ENCODE peak calls at places on chromosomes 6 and 20, in five cellular contexts. One of them, this sample, is unnamed.

GRCh38 chr6:29759457-29759856 is 36.2 kb downstream of the HLA-F start:
- DNase-seq in H1: peak; percentile 64
- DNase-seq in HCT116: peak; percentile 13
- DNase-seq in A549: no peak
- DNase-seq in IMR-90: no peak
- DNase-seq in this sample: no peak

GRCh38 chr20:43583982-43584432 is 6.7 kb upstream of the IFT52 start:
- DNase-seq in IMR-90: peak; percentile 97
- DNase-seq in HCT116: no peak
- DNase-seq in A549: no peak
- DNase-seq in H1: no peak
- DNase-seq in this sample: peak; percentile 95

GRCh38 chr6:30646450-30647038 is 389 bp upstream of the C6orf136 start:
- DNase-seq in IMR-90: no peak
- DNase-seq in HCT116: no peak
- DNase-seq in H1: peak; percentile 47
- DNase-seq in A549: no peak
- DNase-seq in this sample: no peak

GRCh38 chr6:30515967-30516753 is 26.9 kb downstream of the HLA-E start:
- DNase-seq in A549: peak; percentile 91
- DNase-seq in IMR-90: peak; percentile 96
- DNase-seq in HCT116: peak; percentile 61
- DNase-seq in H1: peak; percentile 83
- DNase-seq in this sample: peak; percentile 95

GRCh38 chr20:14924433-14924832 is 587.0 kb upstream of the FLRT3 start:
- DNase-seq in A549: peak; percentile 26
- DNase-seq in IMR-90: no peak
- DNase-seq in H1: no peak
- DNase-seq in HCT116: no peak
- DNase-seq in this sample: no peak

GRCh38 chr6:107877968-107878367 is 53.9 kb upstream of the SCML4 start:
- DNase-seq in IMR-90: no peak
- DNase-seq in H1: no peak
- DNase-seq in HCT116: no peak
- DNase-seq in A549: no peak
- DNase-seq in this sample: no peak

GRCh38 chr6:82142524-82142923 is 105.0 kb downstream of the IBTK start:
- DNase-seq in HCT116: no peak
- DNase-seq in A549: no peak
- DNase-seq in IMR-90: no peak
- DNase-seq in H1: no peak
- DNase-seq in this sample: no peak

GRCh38 chr20:19757487-19757972 is 528 bp upstream of the RIN2 start:
- DNase-seq in A549: peak; percentile 58
- DNase-seq in HCT116: no peak
- DNase-seq in H1: peak; percentile 83
- DNase-seq in IMR-90: peak; percentile 70
- DNase-seq in this sample: peak; percentile 60

DNA sequence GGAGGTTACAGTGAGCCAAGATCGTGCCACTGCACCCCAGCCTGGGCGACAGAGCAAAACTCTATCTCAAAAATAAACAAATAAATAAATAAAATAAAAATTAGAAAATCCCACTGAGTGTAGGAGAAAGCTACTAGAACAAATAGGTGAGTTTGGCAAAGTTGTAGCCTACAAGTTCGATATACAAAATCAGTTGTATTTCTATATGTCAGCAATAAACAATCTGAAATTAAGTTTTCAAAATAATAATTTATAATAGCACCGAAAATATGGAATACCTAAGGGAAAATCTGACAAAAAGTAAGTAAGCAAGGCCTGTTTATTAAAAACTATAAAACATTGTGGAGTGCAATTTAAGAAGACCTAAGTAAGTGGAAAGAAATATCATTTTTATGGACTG is 5.1 kb upstream of the DEFB118 start:
- DNase-seq in IMR-90: no peak
- DNase-seq in HCT116: no peak
- DNase-seq in A549: no peak
- DNase-seq in H1: no peak
- DNase-seq in this sample: no peak
- TF ChIP-seq POLR2A in IMR-90: no peak
- TF ChIP-seq POLR2A in HCT116: no peak
- TF ChIP-seq POLR2A in A549: no peak
- TF ChIP-seq POLR2A in H1: no peak
- TF ChIP-seq POLR2A in this sample: no peak

DNA sequence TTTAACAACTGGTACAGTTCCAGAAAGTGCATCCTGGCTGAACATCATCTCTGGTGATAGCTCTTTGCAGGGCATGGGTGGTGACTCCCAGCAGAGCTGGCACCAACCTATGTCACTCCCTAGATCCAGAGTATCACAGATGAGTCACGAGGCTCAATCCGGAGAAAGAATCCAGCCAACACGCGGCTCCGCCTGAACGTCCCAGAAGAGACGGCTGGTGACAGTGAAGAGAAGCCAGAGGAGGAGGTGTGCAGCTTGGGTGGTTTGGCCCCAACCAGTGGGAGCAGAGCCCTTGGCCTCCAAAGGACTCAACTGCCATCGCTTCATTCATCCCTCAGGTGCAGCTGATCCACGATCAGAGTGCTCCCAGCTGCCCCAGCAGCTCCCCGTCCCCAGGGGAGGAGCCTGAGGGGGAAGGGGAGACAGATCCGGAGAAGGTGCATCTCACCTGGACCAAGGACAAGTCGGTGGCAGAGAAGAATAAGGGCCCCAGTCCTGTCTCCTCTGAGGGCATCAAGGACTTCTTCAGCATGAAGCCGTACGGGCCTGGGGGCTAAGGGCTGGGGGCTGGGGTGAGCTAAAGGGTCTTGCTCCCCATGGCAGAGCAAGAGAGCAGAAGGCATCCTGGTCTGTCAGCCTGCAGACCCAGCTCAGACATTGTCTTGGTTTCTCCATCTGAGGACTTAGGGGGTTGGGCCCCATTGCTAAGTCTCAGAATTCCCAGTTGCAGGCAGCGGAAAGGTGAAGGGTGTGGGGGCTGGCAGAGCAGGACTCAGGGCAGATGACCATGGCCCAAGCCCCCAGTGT is 27.2 kb downstream of the SLC12A5 start:
- DNase-seq in IMR-90: no peak
- DNase-seq in A549: no peak
- DNase-seq in HCT116: no peak
- DNase-seq in H1: no peak
- DNase-seq in this sample: no peak
- TF ChIP-seq RAD21 in IMR-90: no peak
- TF ChIP-seq RAD21 in A549: no peak
- TF ChIP-seq RAD21 in HCT116: no peak
- TF ChIP-seq RAD21 in H1: no peak
- TF ChIP-seq RAD21 in this sample: no peak

GRCh38 chr20:63707558-63708300 is at the start of the genes ARFRP1 and ZGPAT:
- DNase-seq in HCT116: peak; percentile 47
- DNase-seq in A549: peak; percentile 87
- DNase-seq in H1: peak; percentile 93
- DNase-seq in IMR-90: peak; percentile 67
- DNase-seq in this sample: peak; percentile 84
- TF ChIP-seq POLR2A in HCT116: peak; percentile 53
- TF ChIP-seq POLR2A in A549: peak; percentile 40
- TF ChIP-seq POLR2A in H1: peak; percentile 53
- TF ChIP-seq POLR2A in IMR-90: peak; percentile 57
- TF ChIP-seq POLR2A in this sample: peak; percentile 28

GRCh38 chr20:57656252-57656820 is 36.1 kb upstream of the ZBP1 start:
- DNase-seq in IMR-90: no peak
- DNase-seq in A549: no peak
- DNase-seq in H1: peak; percentile 42
- DNase-seq in HCT116: no peak
- DNase-seq in this sample: no peak
- TF ChIP-seq RAD21 in IMR-90: no peak
- TF ChIP-seq RAD21 in A549: no peak
- TF ChIP-seq RAD21 in H1: no peak
- TF ChIP-seq RAD21 in HCT116: no peak
- TF ChIP-seq RAD21 in this sample: no peak

GRCh38 chr20:63657937-63658748 is at the start of gene RTEL1:
- DNase-seq in HCT116: peak; percentile 80
- DNase-seq in IMR-90: peak; percentile 91
- DNase-seq in A549: peak; percentile 92
- DNase-seq in H1: peak; percentile 96
- DNase-seq in this sample: peak; percentile 93
- TF ChIP-seq POLR2A in HCT116: no peak
- TF ChIP-seq POLR2A in IMR-90: no peak
- TF ChIP-seq POLR2A in A549: no peak
- TF ChIP-seq POLR2A in H1: peak; percentile 47
- TF ChIP-seq POLR2A in this sample: peak; percentile 74

DNA sequence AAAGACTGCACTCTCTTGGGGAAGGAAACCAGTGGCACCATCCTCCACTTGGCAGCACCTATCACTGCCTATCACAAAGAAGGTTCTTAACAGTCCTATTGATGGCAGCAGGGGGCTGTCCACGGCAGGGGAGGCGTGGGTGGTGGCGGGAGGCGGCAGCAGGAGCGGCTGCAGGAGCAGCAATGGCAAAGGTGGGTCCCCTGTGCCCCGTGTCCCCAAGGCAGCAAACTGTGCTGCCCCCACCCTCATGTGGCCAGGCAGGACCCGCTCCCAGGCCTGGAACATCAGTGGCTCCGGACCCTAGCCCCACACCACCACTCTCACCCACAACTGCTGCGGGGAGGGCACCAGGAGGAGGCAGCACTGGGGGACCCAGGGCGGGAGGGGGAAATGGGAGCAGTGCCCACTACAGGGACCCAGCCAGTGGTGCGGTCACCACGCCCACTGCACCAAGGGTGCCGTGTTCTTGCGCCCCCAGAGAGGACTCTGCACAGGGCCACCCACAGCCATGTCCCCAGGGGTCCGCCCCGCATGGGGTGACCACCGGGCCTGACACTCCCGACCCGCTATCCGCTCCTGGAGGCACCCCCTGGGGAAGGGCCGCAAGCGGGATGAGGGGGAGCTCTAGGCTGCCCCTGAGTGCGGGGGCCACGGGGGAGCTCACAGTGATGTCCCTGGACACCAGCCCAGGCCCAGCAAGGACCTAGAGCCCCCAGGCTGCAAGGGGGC is 54.6 kb downstream of the GMDS start:
- DNase-seq in A549: no peak
- DNase-seq in IMR-90: no peak
- DNase-seq in H1: no peak
- DNase-seq in HCT116: no peak
- DNase-seq in this sample: no peak
- TF ChIP-seq RAD21 in A549: no peak
- TF ChIP-seq RAD21 in IMR-90: no peak
- TF ChIP-seq RAD21 in H1: no peak
- TF ChIP-seq RAD21 in HCT116: no peak
- TF ChIP-seq RAD21 in this sample: no peak

DNA sequence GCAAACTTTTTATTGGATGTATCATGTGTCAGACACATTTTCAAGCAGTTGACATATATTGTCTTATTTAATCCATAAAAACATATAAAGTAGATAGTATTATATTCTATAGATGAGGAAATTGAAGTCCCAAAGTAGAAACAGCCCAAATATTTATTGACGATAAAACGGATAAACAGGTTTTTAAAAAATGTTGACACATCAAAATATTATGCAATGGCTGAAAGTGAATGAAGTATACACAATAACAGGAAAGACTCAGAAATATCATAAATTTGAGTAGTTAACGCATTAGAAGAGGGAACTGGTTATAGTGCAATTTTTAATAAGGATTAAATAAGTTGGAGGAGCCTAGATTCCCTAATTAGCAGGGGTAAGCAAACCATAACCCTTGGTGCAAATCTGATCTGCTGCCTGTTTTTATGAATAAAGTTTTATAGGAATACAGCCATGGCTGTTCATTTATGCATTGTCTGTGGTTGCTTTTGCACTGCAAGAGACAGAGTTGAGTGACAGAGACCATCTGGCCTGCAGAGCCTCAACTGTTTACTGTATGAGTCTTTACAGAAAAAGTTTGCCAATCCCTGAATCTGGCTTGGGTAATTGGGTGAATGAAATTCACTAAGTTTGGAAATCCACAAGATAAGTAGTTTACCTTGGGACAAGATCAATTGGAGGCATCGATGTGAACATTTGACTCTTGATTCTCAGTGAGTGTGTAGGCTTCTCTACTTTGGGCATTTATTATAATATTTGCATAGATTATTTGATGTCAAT is 50.6 kb upstream of the EXOC2 start:
- DNase-seq in A549: no peak
- DNase-seq in HCT116: no peak
- DNase-seq in H1: no peak
- DNase-seq in IMR-90: no peak
- DNase-seq in this sample: no peak
- TF ChIP-seq POLR2A in A549: no peak
- TF ChIP-seq POLR2A in HCT116: no peak
- TF ChIP-seq POLR2A in H1: no peak
- TF ChIP-seq POLR2A in IMR-90: no peak
- TF ChIP-seq POLR2A in this sample: no peak

DNA sequence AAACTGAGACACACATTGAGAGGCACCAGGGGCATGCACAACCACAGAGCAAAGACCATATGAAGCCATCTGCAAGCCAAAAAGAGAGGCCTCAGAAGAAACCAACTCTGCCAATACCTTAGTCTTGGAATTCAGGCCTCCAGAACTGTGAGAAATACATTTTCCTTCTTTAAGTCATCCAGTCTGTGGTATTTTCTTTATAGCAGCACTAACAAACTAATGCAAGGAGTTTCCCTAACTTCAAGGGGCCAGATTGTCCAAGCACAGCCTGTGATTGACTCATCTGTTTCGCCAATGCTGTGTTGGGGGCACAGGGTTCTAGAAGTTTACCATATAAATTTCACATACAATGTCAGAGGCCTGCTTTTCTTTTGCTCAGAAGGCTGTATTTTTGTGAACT is 364.6 kb downstream of the GJA1 start:
- DNase-seq in HCT116: no peak
- DNase-seq in H1: no peak
- DNase-seq in A549: no peak
- DNase-seq in IMR-90: peak; percentile 60
- DNase-seq in this sample: no peak
- TF ChIP-seq RAD21 in HCT116: no peak
- TF ChIP-seq RAD21 in H1: no peak
- TF ChIP-seq RAD21 in A549: no peak
- TF ChIP-seq RAD21 in IMR-90: no peak
- TF ChIP-seq RAD21 in this sample: no peak

GRCh38 chr6:131125431-131125830 is 9.8 kb upstream of the AKAP7 start:
- DNase-seq in H1: no peak
- DNase-seq in HCT116: no peak
- DNase-seq in A549: no peak
- DNase-seq in IMR-90: peak; percentile 63
- DNase-seq in this sample: no peak
- TF ChIP-seq POLR2A in H1: no peak
- TF ChIP-seq POLR2A in HCT116: no peak
- TF ChIP-seq POLR2A in A549: no peak
- TF ChIP-seq POLR2A in IMR-90: no peak
- TF ChIP-seq POLR2A in this sample: no peak